ENCODE peak calls at places on chromosomes 13 and 19, in seven cellular contexts. One of them, this sample, is unnamed. For H3K27me3 and H3K9me3, the result is how much of the 10 kb centered on the place peaks cover.

GRCh38 chr19:40791349-40791748 is 7.6 kb upstream of the EGLN2 start:
- DNase-seq in A673: no peak
- DNase-seq in breast epithelium: no peak
- DNase-seq in PC-3: no peak
- DNase-seq in AG04450: no peak
- DNase-seq in transverse colon: no peak
- DNase-seq in CD8-positive, alpha-beta T cell: no peak
- DNase-seq in this sample: no peak

GRCh38 chr19:46206176-46206575 is 23.4 kb upstream of the IGFL1 start:
- DNase-seq in breast epithelium: no peak
- DNase-seq in CD8-positive, alpha-beta T cell: no peak
- DNase-seq in AG04450: no peak
- DNase-seq in transverse colon: no peak
- DNase-seq in A673: no peak
- DNase-seq in PC-3: peak
- DNase-seq in this sample: no peak

GRCh38 chr19:20660473-20660872 is 898 bp downstream of the ZNF626 start:
- DNase-seq in breast epithelium: no peak
- DNase-seq in AG04450: no peak
- DNase-seq in CD8-positive, alpha-beta T cell: no peak
- DNase-seq in PC-3: no peak
- DNase-seq in A673: no peak
- DNase-seq in transverse colon: no peak
- DNase-seq in this sample: no peak

GRCh38 chr19:28899703-28900102 is 313.2 kb downstream of the UQCRFS1 start:
- DNase-seq in CD8-positive, alpha-beta T cell: no peak
- DNase-seq in breast epithelium: no peak
- DNase-seq in transverse colon: no peak
- DNase-seq in A673: no peak
- DNase-seq in PC-3: no peak
- DNase-seq in AG04450: no peak
- DNase-seq in this sample: no peak

GRCh38 chr19:47001584-47001983 is 18.1 kb upstream of the NPAS1 start:
- DNase-seq in AG04450: no peak
- DNase-seq in A673: no peak
- DNase-seq in transverse colon: no peak
- DNase-seq in CD8-positive, alpha-beta T cell: no peak
- DNase-seq in PC-3: no peak
- DNase-seq in breast epithelium: no peak
- DNase-seq in this sample: no peak

GRCh38 chr13:112583592-112584277 is 4.2 kb downstream of the TUBGCP3 start:
- DNase-seq in PC-3: no peak
- DNase-seq in AG04450: no peak
- DNase-seq in transverse colon: peak
- DNase-seq in CD8-positive, alpha-beta T cell: no peak
- DNase-seq in A673: no peak
- DNase-seq in breast epithelium: no peak
- DNase-seq in this sample: no peak

GRCh38 chr19:38841787-38842438 is 7.9 kb downstream of the HNRNPL start:
- DNase-seq in AG04450: no peak
- DNase-seq in breast epithelium: no peak
- DNase-seq in A673: no peak
- DNase-seq in transverse colon: no peak
- DNase-seq in CD8-positive, alpha-beta T cell: peak
- DNase-seq in PC-3: no peak
- DNase-seq in this sample: no peak

GRCh38 chr13:27183561-27184147 is 12.0 kb upstream of the USP12 start:
- DNase-seq in transverse colon: no peak
- DNase-seq in AG04450: no peak
- DNase-seq in breast epithelium: no peak
- DNase-seq in A673: no peak
- DNase-seq in PC-3: peak
- DNase-seq in CD8-positive, alpha-beta T cell: no peak
- DNase-seq in this sample: no peak

GRCh38 chr13:110262082-110262436 is 44.9 kb downstream of the COL4A1 start:
- DNase-seq in PC-3: no peak
- DNase-seq in breast epithelium: no peak
- DNase-seq in A673: no peak
- DNase-seq in transverse colon: no peak
- DNase-seq in AG04450: no peak
- DNase-seq in CD8-positive, alpha-beta T cell: no peak
- DNase-seq in this sample: no peak

GRCh38 chr19:7668842-7669241 is at the start of gene RETN:
- DNase-seq in AG04450: no peak
- DNase-seq in transverse colon: no peak
- DNase-seq in PC-3: no peak
- DNase-seq in A673: no peak
- DNase-seq in breast epithelium: no peak
- DNase-seq in CD8-positive, alpha-beta T cell: no peak
- DNase-seq in this sample: no peak

GRCh38 chr13:20801704-20802103 is 27.9 kb upstream of the EEF1AKMT1 start:
- DNase-seq in CD8-positive, alpha-beta T cell: no peak
- DNase-seq in A673: no peak
- DNase-seq in PC-3: no peak
- DNase-seq in breast epithelium: no peak
- DNase-seq in AG04450: no peak
- DNase-seq in transverse colon: no peak
- DNase-seq in this sample: no peak

GRCh38 chr19:48194041-48194871 is 23.8 kb downstream of the ZSWIM9 start:
- DNase-seq in CD8-positive, alpha-beta T cell: no peak
- DNase-seq in AG04450: no peak
- DNase-seq in transverse colon: no peak
- DNase-seq in PC-3: no peak
- DNase-seq in A673: no peak
- DNase-seq in breast epithelium: no peak
- DNase-seq in this sample: peak

GRCh38 chr13:30409911-30410704 is 12.2 kb upstream of the UBE2L5 start:
- DNase-seq in A673: peak
- DNase-seq in transverse colon: no peak
- DNase-seq in AG04450: no peak
- DNase-seq in breast epithelium: no peak
- DNase-seq in PC-3: peak
- DNase-seq in CD8-positive, alpha-beta T cell: no peak
- DNase-seq in this sample: no peak

GRCh38 chr13:20769091-20769490 is 4.7 kb downstream of the EEF1AKMT1 start:
- DNase-seq in transverse colon: no peak
- DNase-seq in PC-3: no peak
- DNase-seq in breast epithelium: no peak
- DNase-seq in CD8-positive, alpha-beta T cell: no peak
- DNase-seq in A673: no peak
- DNase-seq in AG04450: no peak
- DNase-seq in this sample: no peak

GRCh38 chr13:87089391-87089790 is 581.8 kb upstream of the SLITRK5 start:
- DNase-seq in AG04450: peak
- DNase-seq in PC-3: peak
- DNase-seq in CD8-positive, alpha-beta T cell: no peak
- DNase-seq in breast epithelium: no peak
- DNase-seq in transverse colon: no peak
- DNase-seq in A673: peak
- DNase-seq in this sample: no peak

GRCh38 chr13:111472559-111473460 is 152.4 kb downstream of the TEX29 start:
- DNase-seq in CD8-positive, alpha-beta T cell: no peak
- DNase-seq in AG04450: no peak
- DNase-seq in transverse colon: no peak
- DNase-seq in PC-3: no peak
- DNase-seq in breast epithelium: no peak
- DNase-seq in A673: no peak
- DNase-seq in this sample: no peak

GRCh38 chr19:58575183-58576041 is 2.3 kb upstream of the MZF1 start:
- DNase-seq in breast epithelium: peak
- DNase-seq in CD8-positive, alpha-beta T cell: peak
- DNase-seq in AG04450: peak
- DNase-seq in transverse colon: peak
- DNase-seq in PC-3: peak
- DNase-seq in A673: peak
- DNase-seq in this sample: peak

GRCh38 chr13:20118268-20119140 is 42.3 kb downstream of the GJA3 start:
- DNase-seq in A673: peak
- DNase-seq in PC-3: peak
- DNase-seq in transverse colon: peak
- DNase-seq in AG04450: no peak
- DNase-seq in breast epithelium: no peak
- DNase-seq in CD8-positive, alpha-beta T cell: peak
- DNase-seq in this sample: peak

GRCh38 chr13:32889986-32890565 is 126.1 kb upstream of the KL start:
- DNase-seq in AG04450: no peak
- DNase-seq in A673: no peak
- DNase-seq in transverse colon: no peak
- DNase-seq in PC-3: peak
- DNase-seq in breast epithelium: no peak
- DNase-seq in CD8-positive, alpha-beta T cell: no peak
- DNase-seq in this sample: no peak

GRCh38 chr13:43522788-43523187 is 264.0 kb downstream of the ENOX1 start:
- DNase-seq in PC-3: no peak
- DNase-seq in AG04450: no peak
- DNase-seq in A673: no peak
- DNase-seq in CD8-positive, alpha-beta T cell: no peak
- DNase-seq in breast epithelium: no peak
- DNase-seq in transverse colon: no peak
- DNase-seq in this sample: no peak

GRCh38 chr19:52871466-52871865 is 14.0 kb upstream of the ZNF468 start:
- DNase-seq in transverse colon: no peak
- DNase-seq in AG04450: no peak
- DNase-seq in CD8-positive, alpha-beta T cell: no peak
- DNase-seq in breast epithelium: no peak
- DNase-seq in A673: no peak
- DNase-seq in PC-3: no peak
- DNase-seq in this sample: no peak

GRCh38 chr19:6877766-6878165 is 9.6 kb upstream of the ADGRE1 start:
- DNase-seq in transverse colon: no peak
- DNase-seq in CD8-positive, alpha-beta T cell: no peak
- DNase-seq in breast epithelium: no peak
- DNase-seq in PC-3: no peak
- DNase-seq in A673: no peak
- DNase-seq in AG04450: no peak
- DNase-seq in this sample: no peak

GRCh38 chr19:48481191-48481500 is 12.0 kb downstream of the CYTH2 start:
- DNase-seq in AG04450: peak
- DNase-seq in breast epithelium: no peak
- DNase-seq in CD8-positive, alpha-beta T cell: no peak
- DNase-seq in PC-3: no peak
- DNase-seq in transverse colon: no peak
- DNase-seq in A673: no peak
- DNase-seq in this sample: no peak

GRCh38 chr19:45419396-45419795 is 4.3 kb downstream of the ERCC1 start:
- DNase-seq in CD8-positive, alpha-beta T cell: no peak
- DNase-seq in AG04450: no peak
- DNase-seq in transverse colon: peak
- DNase-seq in A673: no peak
- DNase-seq in breast epithelium: no peak
- DNase-seq in PC-3: no peak
- DNase-seq in this sample: no peak

GRCh38 chr19:12095111-12095790 is 30.7 kb downstream of the ZNF844 start:
- DNase-seq in AG04450: peak
- DNase-seq in PC-3: no peak
- DNase-seq in transverse colon: no peak
- DNase-seq in CD8-positive, alpha-beta T cell: no peak
- DNase-seq in breast epithelium: no peak
- DNase-seq in A673: no peak
- DNase-seq in this sample: no peak

DNA sequence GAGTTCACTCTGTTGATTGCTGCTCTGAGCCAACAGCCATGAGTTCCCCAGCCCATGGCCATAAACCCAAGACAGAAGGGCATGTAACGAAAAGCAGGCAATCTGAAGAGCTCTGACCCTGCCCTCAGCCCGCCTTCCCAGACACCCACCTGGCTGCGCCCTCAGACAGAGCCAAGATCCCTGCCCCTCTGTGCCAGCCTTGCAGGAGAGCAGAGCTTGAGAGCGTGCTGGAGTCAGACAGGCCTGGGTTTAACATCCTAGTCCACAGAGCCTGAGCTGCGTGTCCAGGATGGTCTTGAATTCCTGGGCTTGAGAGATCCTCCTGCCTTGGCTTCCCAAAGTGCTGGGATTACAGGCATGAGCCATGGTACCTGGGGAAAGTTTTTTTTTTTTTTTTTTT is 19.0 kb upstream of the EMC10 start:
- DNase-seq in CD8-positive, alpha-beta T cell: no peak
- DNase-seq in AG04450: no peak
- DNase-seq in breast epithelium: no peak
- DNase-seq in A673: no peak
- DNase-seq in PC-3: no peak
- DNase-seq in transverse colon: no peak
- DNase-seq in this sample: no peak
- H3K27me3 ChIP-seq in CD8-positive, alpha-beta T cell: under half
- H3K27me3 ChIP-seq in AG04450: under half
- H3K27me3 ChIP-seq in breast epithelium: under half
- H3K27me3 ChIP-seq in A673: under half
- H3K27me3 ChIP-seq in PC-3: under half
- H3K27me3 ChIP-seq in transverse colon: under half
- H3K27me3 ChIP-seq in this sample: under half

GRCh38 chr13:83352391-83352790 is 529.9 kb downstream of the SLITRK1 start:
- DNase-seq in AG04450: no peak
- DNase-seq in transverse colon: no peak
- DNase-seq in breast epithelium: no peak
- DNase-seq in PC-3: peak
- DNase-seq in A673: no peak
- DNase-seq in CD8-positive, alpha-beta T cell: no peak
- DNase-seq in this sample: no peak
- TF ChIP-seq CTCF in AG04450: no peak
- TF ChIP-seq CTCF in transverse colon: no peak
- TF ChIP-seq CTCF in breast epithelium: no peak
- TF ChIP-seq CTCF in PC-3: no peak
- TF ChIP-seq CTCF in A673: no peak
- TF ChIP-seq CTCF in CD8-positive, alpha-beta T cell: no peak
- TF ChIP-seq CTCF in this sample: no peak

GRCh38 chr19:37698216-37698615 is 21.3 kb downstream of the ZNF607 start:
- DNase-seq in A673: no peak
- DNase-seq in breast epithelium: no peak
- DNase-seq in transverse colon: no peak
- DNase-seq in PC-3: no peak
- DNase-seq in AG04450: no peak
- DNase-seq in CD8-positive, alpha-beta T cell: no peak
- DNase-seq in this sample: no peak
- H3K9me3 ChIP-seq in A673: under half
- H3K9me3 ChIP-seq in breast epithelium: under half
- H3K9me3 ChIP-seq in transverse colon: under half
- H3K9me3 ChIP-seq in PC-3: under half
- H3K9me3 ChIP-seq in AG04450: under half
- H3K9me3 ChIP-seq in CD8-positive, alpha-beta T cell: under half
- H3K9me3 ChIP-seq in this sample: under half

DNA sequence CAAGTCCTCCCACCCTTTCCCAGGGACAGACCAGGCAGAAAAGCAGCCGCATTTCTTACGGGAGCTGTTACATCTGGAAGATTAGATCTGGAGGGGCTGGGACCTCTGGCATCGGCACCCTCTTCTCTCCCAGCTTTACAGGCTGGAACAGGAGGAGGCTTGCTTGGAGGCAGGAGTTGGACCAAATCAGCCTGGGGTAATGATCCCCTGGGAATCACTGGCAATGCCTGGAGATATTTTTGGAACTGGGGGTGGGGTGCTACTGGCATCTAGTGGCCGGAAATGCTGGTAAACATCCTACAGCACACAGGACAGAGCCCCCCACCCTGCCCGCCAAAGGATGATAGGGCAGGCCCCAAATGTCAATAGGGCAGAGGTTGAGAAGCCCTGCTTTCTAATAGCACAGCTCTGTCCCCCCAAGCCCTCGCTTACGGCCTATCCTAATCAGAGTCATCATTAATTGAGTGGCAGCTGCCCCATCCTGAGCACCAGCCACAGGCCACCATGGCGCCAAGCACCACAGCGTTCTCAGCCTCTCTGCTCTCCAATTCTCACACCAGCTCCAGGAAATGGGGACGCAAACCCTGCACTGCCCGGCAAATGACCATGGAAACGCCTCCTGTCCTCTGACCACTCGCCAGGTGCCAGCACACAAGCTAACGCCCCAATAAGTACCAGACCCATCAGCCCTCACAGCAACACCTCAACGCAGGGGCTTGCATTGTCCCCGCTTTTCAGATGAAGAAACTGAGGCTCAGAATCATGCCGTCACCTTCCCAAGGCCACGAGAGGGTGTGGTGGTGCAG is 20.6 kb downstream of the LRRC4B start:
- DNase-seq in PC-3: no peak
- DNase-seq in breast epithelium: no peak
- DNase-seq in AG04450: no peak
- DNase-seq in A673: no peak
- DNase-seq in CD8-positive, alpha-beta T cell: no peak
- DNase-seq in transverse colon: no peak
- DNase-seq in this sample: peak
- H3K27me3 ChIP-seq in PC-3: half or more
- H3K27me3 ChIP-seq in breast epithelium: under half
- H3K27me3 ChIP-seq in AG04450: under half
- H3K27me3 ChIP-seq in A673: under half
- H3K27me3 ChIP-seq in CD8-positive, alpha-beta T cell: under half
- H3K27me3 ChIP-seq in transverse colon: under half
- H3K27me3 ChIP-seq in this sample: under half